ENCODE peak calls at places on chromosomes 6 and 20, in nine cellular contexts. F, N, C, B, K, Z, M, Q and W are unnamed samples.

GRCh38 chr20:64053841-64054661 is 4.6 kb upstream of the SOX18 start:
- DNase-seq in F (no peak), N (no peak), C (no peak), B (no peak), K (no peak), Z (no peak), M (peak), Q (no peak), W (no peak)

GRCh38 chr6:157556671-157557430 is 175.9 kb downstream of the ZDHHC14 start:
- DNase-seq in F (no peak), N (no peak), C (no peak), B (no peak), K (no peak), Z (no peak), M (no peak), Q (no peak), W (no peak)

GRCh38 chr20:2314759-2315439 is 19.1 kb downstream of the TGM3 start:
- DNase-seq in F (peak), N (peak), C (no peak), B (no peak), K (peak), Z (no peak), M (no peak), Q (peak), W (peak)

GRCh38 chr6:25576920-25577319 is 75.1 kb upstream of the SCGN start:
- DNase-seq in F (no peak), N (peak), C (no peak), B (no peak), K (no peak), Z (no peak), M (no peak), Q (peak), W (no peak)

GRCh38 chr6:128808856-128809255 is 74.1 kb upstream of the LAMA2 start:
- DNase-seq in F (no peak), N (no peak), C (no peak), B (no peak), K (no peak), Z (no peak), M (no peak), Q (no peak), W (no peak)

GRCh38 chr20:8532169-8532568 is 400.1 kb downstream of the PLCB1 start:
- DNase-seq in F (no peak), N (no peak), C (no peak), B (no peak), K (no peak), Z (no peak), M (no peak), Q (no peak), W (no peak)

GRCh38 chr6:67640462-67640861 is 994.6 kb upstream of the ADGRB3 start:
- DNase-seq in F (peak), N (peak), C (no peak), B (no peak), K (no peak), Z (no peak), M (no peak), Q (no peak), W (no peak)

GRCh38 chr20:56005389-56005715 is at the start of gene CBLN4:
- DNase-seq in F (no peak), N (no peak), C (no peak), B (no peak), K (no peak), Z (no peak), M (no peak), Q (no peak), W (no peak)

GRCh38 chr20:45911486-45912343 is at the start of gene PLTP:
- DNase-seq in F (peak), N (peak), C (peak), B (peak), K (peak), Z (peak), M (peak), Q (peak), W (no peak)

GRCh38 chr6:150668882-150669476 is 69.3 kb downstream of the PLEKHG1 start:
- DNase-seq in F (no peak), N (peak), C (no peak), B (no peak), K (no peak), Z (no peak), M (no peak), Q (no peak), W (no peak)

GRCh38 chr6:5278047-5278446 is 16.7 kb downstream of the FARS2 start:
- DNase-seq in F (no peak), N (no peak), C (no peak), B (no peak), K (no peak), Z (no peak), M (no peak), Q (no peak), W (no peak)

GRCh38 chr6:161651949-161652348 is 378.1 kb upstream of the AGPAT4 start:
- DNase-seq in F (no peak), N (no peak), C (no peak), B (no peak), K (no peak), Z (no peak), M (no peak), Q (no peak), W (no peak)

GRCh38 chr6:160992323-160993314 is 1.1 kb downstream of the MAP3K4 start:
- DNase-seq in F (peak), N (peak), C (peak), B (peak), K (no peak), Z (peak), M (peak), Q (peak), W (no peak)

GRCh38 chr6:91653324-91653723 is 1066.5 kb upstream of the MAP3K7 start:
- DNase-seq in F (no peak), N (peak), C (no peak), B (no peak), K (no peak), Z (no peak), M (no peak), Q (no peak), W (no peak)

GRCh38 chr6:150915156-150915555 is 49.7 kb downstream of the MTHFD1L start:
- DNase-seq in F (peak), N (peak), C (no peak), B (no peak), K (no peak), Z (no peak), M (no peak), Q (no peak), W (no peak)

GRCh38 chr6:148533309-148534107 is 190.9 kb downstream of the SASH1 start:
- DNase-seq in F (no peak), N (no peak), C (no peak), B (no peak), K (no peak), Z (no peak), M (no peak), Q (no peak), W (no peak)

GRCh38 chr6:109718991-109719390 is 27.9 kb downstream of the FIG4 start:
- DNase-seq in F (peak), N (no peak), C (no peak), B (no peak), K (no peak), Z (no peak), M (no peak), Q (peak), W (no peak)

GRCh38 chr6:166440729-166441128 is 58.0 kb upstream of the MPC1 start:
- DNase-seq in F (no peak), N (no peak), C (no peak), B (no peak), K (no peak), Z (no peak), M (no peak), Q (no peak), W (no peak)

GRCh38 chr6:166473886-166474596 is 91.3 kb upstream of the MPC1 start:
- DNase-seq in F (no peak), N (no peak), C (no peak), B (no peak), K (no peak), Z (no peak), M (no peak), Q (no peak), W (no peak)

GRCh38 chr20:59055302-59055701 is 12.7 kb upstream of the PRELID3B start:
- DNase-seq in F (peak), N (no peak), C (no peak), B (no peak), K (no peak), Z (no peak), M (no peak), Q (no peak), W (no peak)

GRCh38 chr20:59525500-59526241 is 78.7 kb upstream of the PHACTR3 start:
- DNase-seq in F (peak), N (peak), C (peak), B (no peak), K (no peak), Z (peak), M (peak), Q (peak), W (no peak)

GRCh38 chr6:90194371-90194841 is 102.2 kb downstream of the BACH2 start:
- DNase-seq in F (peak), N (peak), C (no peak), B (no peak), K (no peak), Z (no peak), M (no peak), Q (peak), W (no peak)

GRCh38 chr20:57900226-57900905 is 190.6 kb upstream of the PMEPA1 start:
- DNase-seq in F (no peak), N (no peak), C (no peak), B (no peak), K (no peak), Z (no peak), M (no peak), Q (no peak), W (no peak)

GRCh38 chr6:156731436-156731835 is 45.7 kb upstream of the ARID1B start:
- DNase-seq in F (peak), N (peak), C (no peak), B (no peak), K (no peak), Z (no peak), M (no peak), Q (peak), W (no peak)

GRCh38 chr6:41289815-41290214 is 3.3 kb upstream of the TREM1 start:
- DNase-seq in F (no peak), N (no peak), C (no peak), B (no peak), K (no peak), Z (no peak), M (no peak), Q (no peak), W (no peak)

GRCh38 chr6:144302701-144303351 is 17.7 kb downstream of the UTRN start:
- DNase-seq in F (peak), N (peak), C (no peak), B (no peak), K (no peak), Z (no peak), M (no peak), Q (peak), W (no peak)

GRCh38 chr20:43066061-43066575 is 123.6 kb downstream of the PTPRT start:
- DNase-seq in F (no peak), N (no peak), C (no peak), B (no peak), K (no peak), Z (no peak), M (no peak), Q (no peak), W (no peak)

GRCh38 chr6:75208564-75209431 is 2.9 kb upstream of the COL12A1 start:
- DNase-seq in F (peak), N (peak), C (peak), B (peak), K (peak), Z (peak), M (peak), Q (peak), W (peak)
- TF ChIP-seq CTCF in F (peak), N (peak), C (peak), B (peak), K (peak), Z (peak), M (peak), Q (peak), W (peak)

GRCh38 chr6:43286995-43287716 is 10.9 kb upstream of the SLC22A7 start:
- DNase-seq in F (no peak), N (no peak), C (no peak), B (no peak), K (no peak), Z (no peak), M (no peak), Q (no peak), W (no peak)
- TF ChIP-seq CTCF in F (no peak), N (no peak), C (no peak), B (no peak), K (no peak), Z (peak), M (peak), Q (peak), W (no peak)

GRCh38 chr6:111482959-111483735 is at the start of gene REV3L:
- DNase-seq in F (peak), N (peak), C (peak), B (peak), K (peak), Z (peak), M (peak), Q (peak), W (peak)
- TF ChIP-seq CTCF in F (no peak), N (no peak), C (no peak), B (no peak), K (no peak), Z (no peak), M (no peak), Q (no peak), W (no peak)

GRCh38 chr6:11826779-11827178 is 48.2 kb upstream of the ADTRP start:
- DNase-seq in F (no peak), N (no peak), C (no peak), B (no peak), K (no peak), Z (no peak), M (no peak), Q (no peak), W (no peak)

GRCh38 chr6:11819486-11819885 is 40.9 kb upstream of the ADTRP start:
- DNase-seq in F (no peak), N (no peak), C (no peak), B (no peak), K (no peak), Z (no peak), M (no peak), Q (no peak), W (no peak)

GRCh38 chr6:11828185-11828897 is 49.7 kb upstream of the ADTRP start:
- DNase-seq in F (peak), N (no peak), C (no peak), B (no peak), K (no peak), Z (no peak), M (no peak), Q (peak), W (no peak)

GRCh38 chr6:11824986-11825385 is 46.4 kb upstream of the ADTRP start:
- DNase-seq in F (peak), N (peak), C (no peak), B (no peak), K (no peak), Z (no peak), M (no peak), Q (peak), W (no peak)

GRCh38 chr6:11822346-11822745 is 43.7 kb upstream of the ADTRP start:
- DNase-seq in F (no peak), N (no peak), C (no peak), B (no peak), K (no peak), Z (no peak), M (no peak), Q (no peak), W (no peak)
- TF ChIP-seq CTCF in F (no peak), N (no peak), C (no peak), B (no peak), K (no peak), Z (no peak), M (no peak), Q (peak), W (no peak)

GRCh38 chr20:24835195-24835594 is 113.9 kb upstream of the CST7 start:
- DNase-seq in F (no peak), N (no peak), C (no peak), B (no peak), K (no peak), Z (no peak), M (no peak), Q (no peak), W (no peak)
- TF ChIP-seq CTCF in F (no peak), N (no peak), C (no peak), B (no peak), K (no peak), Z (no peak), M (no peak), Q (no peak), W (no peak)

GRCh38 chr20:20360464-20360863 is 7.4 kb upstream of the INSM1 start:
- DNase-seq in F (peak), N (peak), C (no peak), B (no peak), K (no peak), Z (peak), M (peak), Q (peak), W (no peak)
- TF ChIP-seq CTCF in F (peak), N (peak), C (peak), B (peak), K (peak), Z (peak), M (peak), Q (peak), W (peak)

GRCh38 chr20:35478804-35479472 is 23.5 kb downstream of the CEP250 start:
- DNase-seq in F (no peak), N (no peak), C (no peak), B (no peak), K (no peak), Z (peak), M (no peak), Q (no peak), W (no peak)
- TF ChIP-seq CTCF in F (no peak), N (peak), C (no peak), B (no peak), K (no peak), Z (peak), M (no peak), Q (no peak), W (no peak)

GRCh38 chr20:17441745-17442144 is 89.4 kb downstream of the BFSP1 start:
- DNase-seq in F (no peak), N (no peak), C (no peak), B (no peak), K (no peak), Z (no peak), M (no peak), Q (no peak), W (no peak)

GRCh38 chr20:17439897-17440296 is 91.3 kb downstream of the BFSP1 start:
- DNase-seq in F (no peak), N (no peak), C (no peak), B (no peak), K (no peak), Z (no peak), M (no peak), Q (no peak), W (no peak)

GRCh38 chr20:17437251-17437650 is 93.9 kb downstream of the BFSP1 start:
- DNase-seq in F (no peak), N (no peak), C (no peak), B (no peak), K (no peak), Z (no peak), M (no peak), Q (no peak), W (no peak)

GRCh38 chr20:17436664-17437063 is 94.5 kb downstream of the BFSP1 start:
- DNase-seq in F (no peak), N (no peak), C (no peak), B (no peak), K (no peak), Z (no peak), M (no peak), Q (no peak), W (no peak)

GRCh38 chr20:17438436-17439039 is 92.6 kb downstream of the BFSP1 start:
- DNase-seq in F (no peak), N (no peak), C (no peak), B (no peak), K (no peak), Z (no peak), M (no peak), Q (no peak), W (no peak)
- TF ChIP-seq CTCF in F (no peak), N (no peak), C (no peak), B (no peak), K (no peak), Z (no peak), M (no peak), Q (no peak), W (no peak)